ENCODE peak calls at places on chromosome 16, in five cellular contexts. One of them, this sample, is unnamed.

GRCh38 chr16:71460246-71460645 is 1.8 kb downstream of the ZNF23 start:
- DNase-seq in CD4-positive, alpha-beta T cell: no peak
- DNase-seq in aorta: no peak
- DNase-seq in tibial nerve: no peak
- DNase-seq in left lung: no peak
- DNase-seq in this sample: no peak

GRCh38 chr16:79093554-79093967 is 507.0 kb downstream of the MAF start:
- DNase-seq in CD4-positive, alpha-beta T cell: peak; percentile 6
- DNase-seq in aorta: peak; percentile 66
- DNase-seq in tibial nerve: no peak
- DNase-seq in left lung: peak; percentile 86
- DNase-seq in this sample: no peak

GRCh38 chr16:73047536-73048291 is at the start of gene ZFHX3:
- DNase-seq in CD4-positive, alpha-beta T cell: no peak
- DNase-seq in aorta: peak; percentile 85
- DNase-seq in tibial nerve: peak; percentile 63
- DNase-seq in left lung: peak; percentile 85
- DNase-seq in this sample: no peak

GRCh38 chr16:78640886-78641285 is 541.4 kb downstream of the WWOX start:
- DNase-seq in CD4-positive, alpha-beta T cell: no peak
- DNase-seq in aorta: no peak
- DNase-seq in tibial nerve: no peak
- DNase-seq in left lung: no peak
- DNase-seq in this sample: no peak

GRCh38 chr16:30005341-30006094 is 5.3 kb downstream of the DOC2A start:
- DNase-seq in CD4-positive, alpha-beta T cell: no peak
- DNase-seq in aorta: no peak
- DNase-seq in tibial nerve: no peak
- DNase-seq in left lung: peak; percentile 76
- DNase-seq in this sample: no peak

GRCh38 chr16:14325921-14326401 is 254.8 kb downstream of the MRTFB start:
- DNase-seq in CD4-positive, alpha-beta T cell: no peak
- DNase-seq in aorta: no peak
- DNase-seq in tibial nerve: no peak
- DNase-seq in left lung: no peak
- DNase-seq in this sample: no peak

GRCh38 chr16:3884398-3884797 is 3.9 kb upstream of the CREBBP start:
- DNase-seq in CD4-positive, alpha-beta T cell: no peak
- DNase-seq in aorta: no peak
- DNase-seq in tibial nerve: no peak
- DNase-seq in left lung: no peak
- DNase-seq in this sample: no peak

GRCh38 chr16:52756812-52757517 is 210.0 kb upstream of the TOX3 start:
- DNase-seq in CD4-positive, alpha-beta T cell: no peak
- DNase-seq in aorta: no peak
- DNase-seq in tibial nerve: no peak
- DNase-seq in left lung: no peak
- DNase-seq in this sample: no peak

GRCh38 chr16:53775821-53776431 is 72.0 kb downstream of the FTO start:
- DNase-seq in CD4-positive, alpha-beta T cell: no peak
- DNase-seq in aorta: peak; percentile 55
- DNase-seq in tibial nerve: no peak
- DNase-seq in left lung: no peak
- DNase-seq in this sample: peak; percentile 50

GRCh38 chr16:64907844-64908243 is 214.0 kb downstream of the CDH11 start:
- DNase-seq in CD4-positive, alpha-beta T cell: no peak
- DNase-seq in aorta: no peak
- DNase-seq in tibial nerve: no peak
- DNase-seq in left lung: no peak
- DNase-seq in this sample: no peak

GRCh38 chr16:46852130-46852529 is 21.1 kb upstream of the C16orf87 start:
- DNase-seq in CD4-positive, alpha-beta T cell: no peak
- DNase-seq in aorta: no peak
- DNase-seq in tibial nerve: no peak
- DNase-seq in left lung: no peak
- DNase-seq in this sample: no peak

GRCh38 chr16:81519298-81520150 is 74.9 kb downstream of the CMIP start:
- DNase-seq in CD4-positive, alpha-beta T cell: no peak
- DNase-seq in aorta: peak; percentile 47
- DNase-seq in tibial nerve: no peak
- DNase-seq in left lung: no peak
- DNase-seq in this sample: no peak

GRCh38 chr16:51982715-51983680 is 563.9 kb downstream of the TOX3 start:
- DNase-seq in CD4-positive, alpha-beta T cell: no peak
- DNase-seq in aorta: no peak
- DNase-seq in tibial nerve: no peak
- DNase-seq in left lung: no peak
- DNase-seq in this sample: peak; percentile 6

GRCh38 chr16:23486480-23486879 is 23.8 kb downstream of the GGA2 start:
- DNase-seq in CD4-positive, alpha-beta T cell: no peak
- DNase-seq in aorta: peak; percentile 11
- DNase-seq in tibial nerve: no peak
- DNase-seq in left lung: no peak
- DNase-seq in this sample: no peak

GRCh38 chr16:20744922-20745440 is 3.4 kb upstream of the THUMPD1 start:
- DNase-seq in CD4-positive, alpha-beta T cell: no peak
- DNase-seq in aorta: peak; percentile 54
- DNase-seq in tibial nerve: no peak
- DNase-seq in left lung: peak; percentile 81
- DNase-seq in this sample: no peak

GRCh38 chr16:46972429-46972970 is 974 bp downstream of the DNAJA2 start:
- DNase-seq in CD4-positive, alpha-beta T cell: no peak
- DNase-seq in aorta: no peak
- DNase-seq in tibial nerve: no peak
- DNase-seq in left lung: no peak
- DNase-seq in this sample: no peak

GRCh38 chr16:9594961-9595360 is 503.5 kb downstream of the HAPSTR1 start:
- DNase-seq in CD4-positive, alpha-beta T cell: no peak
- DNase-seq in aorta: no peak
- DNase-seq in tibial nerve: no peak
- DNase-seq in left lung: no peak
- DNase-seq in this sample: no peak

GRCh38 chr16:47732122-47732805 is 271.1 kb downstream of the PHKB start:
- DNase-seq in CD4-positive, alpha-beta T cell: no peak
- DNase-seq in aorta: no peak
- DNase-seq in tibial nerve: no peak
- DNase-seq in left lung: no peak
- DNase-seq in this sample: peak; percentile 75

GRCh38 chr16:23374721-23375120 is 72.6 kb downstream of the SCNN1B start:
- DNase-seq in CD4-positive, alpha-beta T cell: no peak
- DNase-seq in aorta: no peak
- DNase-seq in tibial nerve: no peak
- DNase-seq in left lung: peak; percentile 88
- DNase-seq in this sample: no peak

GRCh38 chr16:28549301-28549899 is 4.3 kb upstream of the SGF29 start:
- DNase-seq in CD4-positive, alpha-beta T cell: no peak
- DNase-seq in aorta: no peak
- DNase-seq in tibial nerve: no peak
- DNase-seq in left lung: no peak
- DNase-seq in this sample: no peak

GRCh38 chr16:2895813-2896212 is 12.8 kb downstream of the FLYWCH2 start:
- DNase-seq in CD4-positive, alpha-beta T cell: no peak
- DNase-seq in aorta: peak; percentile 12
- DNase-seq in tibial nerve: no peak
- DNase-seq in left lung: no peak
- DNase-seq in this sample: no peak

GRCh38 chr16:27333549-27333948 is 19.8 kb downstream of the IL4R start:
- DNase-seq in CD4-positive, alpha-beta T cell: no peak
- DNase-seq in aorta: peak; percentile 6
- DNase-seq in tibial nerve: no peak
- DNase-seq in left lung: no peak
- DNase-seq in this sample: no peak

GRCh38 chr16:27330542-27330941 is 16.8 kb downstream of the IL4R start:
- DNase-seq in CD4-positive, alpha-beta T cell: no peak
- DNase-seq in aorta: peak; percentile 89
- DNase-seq in tibial nerve: peak; percentile 39
- DNase-seq in left lung: no peak
- DNase-seq in this sample: no peak

GRCh38 chr16:27333104-27333503 is 19.3 kb downstream of the IL4R start:
- DNase-seq in CD4-positive, alpha-beta T cell: no peak
- DNase-seq in aorta: no peak
- DNase-seq in tibial nerve: no peak
- DNase-seq in left lung: no peak
- DNase-seq in this sample: no peak

GRCh38 chr16:27334192-27334764 is 20.5 kb downstream of the IL4R start:
- DNase-seq in CD4-positive, alpha-beta T cell: no peak
- DNase-seq in aorta: no peak
- DNase-seq in tibial nerve: no peak
- DNase-seq in left lung: no peak
- DNase-seq in this sample: no peak

DNA sequence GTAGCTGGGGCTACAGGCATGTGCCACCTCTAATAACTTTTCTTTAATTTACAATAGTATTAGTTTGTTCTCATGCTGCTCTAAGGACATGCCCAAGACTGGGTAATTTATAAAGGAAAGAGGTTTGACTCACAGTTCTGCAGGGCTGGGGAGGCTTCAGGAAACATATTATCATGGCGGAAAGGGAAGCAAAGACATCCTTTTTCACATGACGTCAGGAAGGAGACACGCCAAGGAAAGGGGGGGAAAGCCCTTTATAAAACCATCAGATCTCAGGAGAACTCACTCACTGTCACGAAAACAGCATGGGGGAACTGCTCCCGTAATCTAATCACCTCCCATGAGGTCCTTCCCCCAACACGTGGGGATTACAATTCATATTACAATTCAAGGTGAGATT is 18.3 kb downstream of the IL4R start:
- DNase-seq in CD4-positive, alpha-beta T cell: no peak
- DNase-seq in aorta: peak; percentile 36
- DNase-seq in tibial nerve: no peak
- DNase-seq in left lung: no peak
- DNase-seq in this sample: no peak
- H3K27ac ChIP-seq in CD4-positive, alpha-beta T cell: no peak overlapping the region
- H3K27ac ChIP-seq in aorta: no peak overlapping the region
- H3K27ac ChIP-seq in tibial nerve: peak overlapping the region; percentile 12
- H3K27ac ChIP-seq in left lung: peak overlapping the region; percentile 100
- H3K27ac ChIP-seq in this sample: peak overlapping the region; percentile 99

GRCh38 chr16:590875-591200 is 972 bp downstream of the RAB40C start:
- DNase-seq in CD4-positive, alpha-beta T cell: no peak
- DNase-seq in aorta: no peak
- DNase-seq in tibial nerve: no peak
- DNase-seq in left lung: no peak
- DNase-seq in this sample: no peak
- H3K27ac ChIP-seq in CD4-positive, alpha-beta T cell: no peak overlapping the region
- H3K27ac ChIP-seq in aorta: no peak overlapping the region
- H3K27ac ChIP-seq in tibial nerve: peak overlapping the region; percentile 80
- H3K27ac ChIP-seq in left lung: no peak overlapping the region
- H3K27ac ChIP-seq in this sample: no peak overlapping the region

DNA sequence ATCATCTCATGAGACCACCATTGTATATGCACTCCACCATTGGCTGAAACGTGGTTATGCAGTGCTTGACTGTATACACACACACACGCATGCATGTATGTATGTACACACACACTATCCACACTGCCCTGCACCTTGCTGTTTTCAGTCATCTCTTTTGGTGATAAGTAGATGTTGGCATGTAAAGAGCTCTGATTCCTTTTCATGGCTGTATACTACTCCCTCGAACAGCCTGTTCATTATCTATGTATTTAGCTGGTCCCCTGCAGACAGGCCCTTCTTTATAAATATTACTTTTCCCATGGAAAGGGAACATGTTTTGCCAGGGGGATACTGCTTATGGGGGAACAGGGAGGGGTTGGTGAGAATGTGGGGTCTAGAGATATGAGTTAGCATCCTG is 349.4 kb downstream of the FOXL1 start:
- DNase-seq in CD4-positive, alpha-beta T cell: no peak
- DNase-seq in aorta: no peak
- DNase-seq in tibial nerve: no peak
- DNase-seq in left lung: no peak
- DNase-seq in this sample: no peak
- H3K27ac ChIP-seq in CD4-positive, alpha-beta T cell: no peak overlapping the region
- H3K27ac ChIP-seq in aorta: no peak overlapping the region
- H3K27ac ChIP-seq in tibial nerve: no peak overlapping the region
- H3K27ac ChIP-seq in left lung: no peak overlapping the region
- H3K27ac ChIP-seq in this sample: no peak overlapping the region

GRCh38 chr16:68084504-68085258 is 489 bp upstream of the NFATC3 start:
- DNase-seq in CD4-positive, alpha-beta T cell: peak; percentile 77
- DNase-seq in aorta: peak; percentile 94
- DNase-seq in tibial nerve: peak; percentile 77
- DNase-seq in left lung: peak; percentile 98
- DNase-seq in this sample: no peak

GRCh38 chr16:68083861-68084503 is 1.2 kb upstream of the NFATC3 start:
- DNase-seq in CD4-positive, alpha-beta T cell: no peak
- DNase-seq in aorta: no peak
- DNase-seq in tibial nerve: peak; percentile 27
- DNase-seq in left lung: peak; percentile 80
- DNase-seq in this sample: no peak

GRCh38 chr16:68081796-68082567 is 3.2 kb upstream of the NFATC3 start:
- DNase-seq in CD4-positive, alpha-beta T cell: no peak
- DNase-seq in aorta: no peak
- DNase-seq in tibial nerve: no peak
- DNase-seq in left lung: no peak
- DNase-seq in this sample: no peak

GRCh38 chr16:68083239-68083781 is 1.9 kb upstream of the NFATC3 start:
- DNase-seq in CD4-positive, alpha-beta T cell: no peak
- DNase-seq in aorta: no peak
- DNase-seq in tibial nerve: no peak
- DNase-seq in left lung: no peak
- DNase-seq in this sample: no peak

DNA sequence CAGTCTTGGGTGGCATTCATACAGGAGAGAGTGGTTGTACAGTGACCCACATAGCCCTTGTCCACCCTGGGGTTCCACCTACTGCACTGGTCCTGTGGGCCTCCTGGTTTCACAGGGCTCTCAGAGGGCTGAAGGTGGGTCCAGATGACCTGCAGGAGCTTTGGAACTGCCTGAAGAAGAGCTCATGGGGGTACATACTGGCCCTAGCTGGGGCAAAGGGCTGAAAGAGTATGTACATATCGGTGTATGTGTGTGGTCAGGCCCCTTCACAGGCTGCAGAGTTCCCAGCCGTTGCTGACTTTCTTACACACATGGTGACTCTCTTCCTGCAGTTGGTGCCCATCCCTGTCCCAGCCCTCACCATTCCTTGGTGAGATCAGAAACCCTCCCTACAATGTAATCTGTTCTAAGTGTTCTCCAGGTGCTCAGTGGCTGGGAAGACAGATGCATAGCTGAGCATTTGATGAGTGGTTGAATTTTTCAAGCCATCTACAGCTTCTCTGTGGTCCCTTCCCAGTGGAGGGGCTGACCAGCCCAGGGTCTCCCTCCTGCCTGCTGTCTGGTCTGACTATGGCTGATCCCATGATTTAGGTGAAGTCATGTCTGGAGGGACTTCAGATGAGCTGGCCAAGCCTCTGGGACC is 2.5 kb upstream of the NFATC3 start:
- DNase-seq in CD4-positive, alpha-beta T cell: no peak
- DNase-seq in aorta: no peak
- DNase-seq in tibial nerve: no peak
- DNase-seq in left lung: no peak
- DNase-seq in this sample: no peak
- H3K27ac ChIP-seq in CD4-positive, alpha-beta T cell: peak overlapping the region; percentile 48
- H3K27ac ChIP-seq in aorta: no peak overlapping the region
- H3K27ac ChIP-seq in tibial nerve: peak overlapping the region; percentile 98
- H3K27ac ChIP-seq in left lung: peak overlapping the region; percentile 97
- H3K27ac ChIP-seq in this sample: no peak overlapping the region

DNA sequence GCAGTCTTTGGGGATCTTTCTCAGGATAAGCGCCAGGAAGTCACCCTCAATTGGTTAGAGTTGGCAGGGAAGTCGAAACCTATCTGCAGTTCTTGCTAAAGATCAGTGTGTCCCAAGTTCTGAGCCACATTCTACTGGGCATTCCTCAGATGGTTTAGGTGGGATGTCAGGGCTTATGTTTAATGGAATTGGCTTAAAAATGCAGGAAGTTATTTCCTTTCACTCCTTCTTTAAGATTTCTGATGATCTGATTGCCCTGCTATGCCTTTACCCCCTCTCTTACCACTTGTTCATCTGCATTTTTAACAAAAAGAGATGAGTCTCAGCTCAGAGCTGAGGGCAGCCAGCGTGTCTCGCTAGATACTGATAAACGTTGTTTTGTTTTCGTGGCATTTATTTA is 30.8 kb downstream of the FOXL1 start:
- DNase-seq in CD4-positive, alpha-beta T cell: no peak
- DNase-seq in aorta: no peak
- DNase-seq in tibial nerve: no peak
- DNase-seq in left lung: no peak
- DNase-seq in this sample: no peak
- H3K27ac ChIP-seq in CD4-positive, alpha-beta T cell: no peak overlapping the region
- H3K27ac ChIP-seq in aorta: peak overlapping the region; percentile 57
- H3K27ac ChIP-seq in tibial nerve: no peak overlapping the region
- H3K27ac ChIP-seq in left lung: no peak overlapping the region
- H3K27ac ChIP-seq in this sample: no peak overlapping the region